ENCODE peak calls at places on chromosomes 16 and 17, in five cellular contexts. R is upper lobe of right lung, B is sigmoid colon, A is adrenal gland, W is brain microvascular endothelial cell. F is an unnamed sample.

GRCh38 chr17:38917259-38917658 is 8.2 kb upstream of the LASP1NB start:
- DNase-seq in R (no peak), A (no peak), W (no peak), B (peak), F (peak)

GRCh38 chr17:6567528-6568185 is 11.3 kb upstream of the PITPNM3 start:
- DNase-seq in A (peak), B (peak), R (peak), W (no peak), F (no peak)

GRCh38 chr16:57962046-57962445 is 8.9 kb downstream of the CNGB1 start:
- DNase-seq in A (no peak), W (no peak), R (no peak), B (no peak), F (no peak)

GRCh38 chr16:53664724-53665345 is 38.8 kb downstream of the RPGRIP1L start:
- DNase-seq in R (no peak), B (no peak), A (no peak), W (peak), F (no peak)

GRCh38 chr17:65850486-65850885 is 289.0 kb upstream of the AXIN2 start:
- DNase-seq in R (no peak), A (no peak), B (no peak), W (peak), F (no peak)

GRCh38 chr17:4908301-4908700 is 5.4 kb upstream of the CHRNE start:
- DNase-seq in A (no peak), R (no peak), W (no peak), B (no peak), F (no peak)

GRCh38 chr17:42378597-42379594 is 9.3 kb downstream of the STAT3 start:
- DNase-seq in A (no peak), R (no peak), W (no peak), B (peak), F (no peak)

GRCh38 chr17:13114601-13115024 is 96.8 kb upstream of the ELAC2 start:
- DNase-seq in R (no peak), W (peak), A (no peak), B (no peak), F (no peak)

GRCh38 chr16:2741168-2741567 is 11.3 kb upstream of the SRRM2 start:
- DNase-seq in R (no peak), B (no peak), A (no peak), W (no peak), F (no peak)

GRCh38 chr17:5770556-5771270 is 186.4 kb upstream of the NLRP1 start:
- DNase-seq in A (no peak), R (no peak), W (no peak), B (no peak), F (no peak)

GRCh38 chr17:53516643-53517042 is 306.1 kb upstream of the KIF2B start:
- DNase-seq in W (no peak), B (no peak), R (no peak), A (no peak), F (no peak)

GRCh38 chr16:69188716-69189115 is 1.8 kb downstream of the SNTB2 start:
- DNase-seq in W (peak), R (no peak), A (no peak), B (peak), F (no peak)

GRCh38 chr16:29913514-29913913 is 12.5 kb downstream of the KCTD13 start:
- DNase-seq in B (no peak), R (peak), W (no peak), A (no peak), F (no peak)

GRCh38 chr17:40314557-40314953 is 5.6 kb downstream of the RARA start:
- DNase-seq in A (peak), B (peak), W (peak), R (peak), F (peak)

GRCh38 chr16:51426276-51426675 is 275.2 kb upstream of the SALL1 start:
- DNase-seq in W (no peak), A (no peak), B (no peak), R (no peak), F (no peak)

GRCh38 chr16:2587891-2588565 is 50.2 kb downstream of the PDPK1 start:
- DNase-seq in B (peak), W (no peak), R (peak), A (no peak), F (peak)

GRCh38 chr16:58127634-58128033 is 1.5 kb downstream of the CFAP20 start:
- DNase-seq in B (no peak), A (no peak), W (no peak), R (no peak), F (no peak)

GRCh38 chr16:54180421-54181359 is 105.9 kb downstream of the IRX3 start:
- DNase-seq in B (no peak), A (no peak), R (no peak), W (no peak), F (no peak)

GRCh38 chr17:7438050-7438614 is 1.2 kb upstream of the FGF11 start:
- DNase-seq in B (no peak), A (peak), R (peak), W (no peak), F (no peak)

GRCh38 chr17:76232342-76232741 is 8.0 kb downstream of the RNF157 start:
- DNase-seq in W (no peak), B (no peak), A (no peak), R (no peak), F (no peak)

GRCh38 chr17:57554826-57555635 is 190.1 kb downstream of the CCDC182 start:
- DNase-seq in R (no peak), W (no peak), A (no peak), B (no peak), F (no peak)

GRCh38 chr17:17782425-17783120 is 54.2 kb downstream of the SREBF1 start:
- DNase-seq in R (no peak), B (no peak), W (no peak), A (no peak), F (no peak)

GRCh38 chr16:12449374-12449773 is 354.3 kb downstream of the CPPED1 start:
- DNase-seq in B (peak), A (no peak), R (no peak), W (no peak), F (no peak)

GRCh38 chr17:6910987-6911603 is 79.6 kb upstream of the TEKT1 start:
- DNase-seq in W (peak), A (no peak), B (no peak), R (no peak), F (no peak)

GRCh38 chr17:76707985-76708807 is 2.6 kb downstream of the MXRA7 start:
- DNase-seq in B (peak), R (no peak), A (peak), W (no peak), F (no peak)

GRCh38 chr16:35639233-35640205 is 2180.1 kb downstream of the TP53TG3F start:
- DNase-seq in R (no peak), B (no peak), W (no peak), A (no peak), F (peak)

GRCh38 chr17:50196826-50197225 is 4.6 kb downstream of the COL1A1 start:
- DNase-seq in B (peak), W (no peak), R (no peak), A (no peak), F (no peak)

GRCh38 chr17:50196036-50196435 is 5.4 kb downstream of the COL1A1 start:
- DNase-seq in B (no peak), A (no peak), W (no peak), R (no peak), F (no peak)

GRCh38 chr17:50192873-50193274 is 8.6 kb downstream of the COL1A1 start:
- DNase-seq in W (no peak), R (no peak), A (no peak), B (no peak), F (no peak)

GRCh38 chr17:50194441-50195195 is 6.8 kb downstream of the COL1A1 start:
- DNase-seq in R (no peak), W (no peak), A (no peak), B (no peak), F (no peak)

DNA sequence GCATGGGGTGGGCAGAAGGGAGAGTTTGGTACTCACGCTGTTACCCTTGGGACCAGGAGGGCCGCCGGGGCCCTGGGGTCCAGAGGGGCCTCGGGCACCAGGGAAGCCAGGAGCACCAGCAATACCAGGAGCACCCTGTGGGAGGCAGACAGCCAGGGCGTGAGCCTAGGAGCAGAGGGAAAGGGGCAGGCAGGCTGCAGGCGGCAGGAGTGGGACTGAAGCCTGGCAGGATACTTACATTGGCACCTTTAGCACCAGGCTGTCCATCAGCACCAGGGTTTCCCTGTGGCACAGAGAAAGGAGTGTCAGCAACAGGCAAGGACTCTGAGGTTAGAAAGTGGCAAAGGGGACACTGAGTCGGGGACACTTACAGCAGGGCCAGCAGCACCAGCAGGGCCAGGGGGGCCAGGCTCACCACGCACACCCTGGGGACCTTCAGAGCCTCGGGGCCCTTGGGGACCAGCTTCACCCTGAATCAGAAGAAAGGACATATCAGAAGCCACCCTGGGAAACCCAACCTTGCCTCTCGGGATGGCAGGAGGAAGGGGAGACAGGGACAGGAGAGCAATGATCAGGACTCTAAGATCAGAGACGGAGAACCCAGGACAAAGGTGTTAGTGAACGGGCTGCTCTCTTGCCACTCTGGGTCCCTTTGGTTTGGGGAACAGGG is 6.1 kb downstream of the COL1A1 start:
- DNase-seq in B (no peak), A (no peak), R (no peak), W (no peak), F (no peak)
- TF ChIP-seq CTCF in B (no peak), A (peak), R (no peak), W (peak), F (no peak)

GRCh38 chr17:19805006-19805405 is 56.9 kb upstream of the ALDH3A1 start:
- DNase-seq in B (no peak), W (no peak), A (no peak), R (no peak), F (no peak)
- H3K27ac ChIP-seq in B (no peak), W (no peak), A (no peak), R (no peak), F (no peak)

DNA sequence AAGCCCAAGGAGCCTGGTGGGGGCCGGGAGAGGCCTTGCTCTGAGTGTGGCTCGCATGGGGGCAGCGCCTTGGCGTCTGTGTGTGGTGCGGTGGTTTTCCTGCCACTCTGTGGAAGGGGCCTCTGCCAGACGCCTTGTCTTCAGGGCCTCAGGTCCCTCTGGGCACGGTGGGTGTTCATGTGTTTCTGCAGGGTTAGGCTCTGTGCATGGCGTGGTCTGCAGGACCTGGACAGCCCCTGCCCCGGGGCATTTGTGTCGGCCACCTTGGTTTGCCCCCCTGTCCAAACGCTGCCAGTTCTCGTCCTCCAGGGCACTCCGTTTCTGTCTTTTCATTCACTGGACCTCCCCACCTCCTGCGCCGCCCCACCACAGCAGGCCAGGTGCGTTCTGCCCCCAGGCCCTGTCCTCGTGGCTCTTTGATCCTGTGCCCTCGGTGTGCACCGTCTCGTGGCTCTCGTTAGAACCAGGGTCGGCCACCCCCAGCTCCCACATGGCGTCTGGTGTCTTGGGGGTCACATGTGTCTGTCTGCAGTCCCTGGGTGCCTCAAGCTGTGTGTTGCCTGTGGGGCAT is 43.7 kb upstream of the ZNF750 start:
- DNase-seq in B (no peak), A (no peak), R (no peak), W (no peak), F (no peak)
- TF ChIP-seq CTCF in B (no peak), A (no peak), R (no peak), W (no peak), F (no peak)

GRCh38 chr17:63696381-63696961 is 3.5 kb downstream of the LIMD2 start:
- DNase-seq in W (no peak), B (no peak), R (no peak), A (peak), F (no peak)
- H3K27ac ChIP-seq in W (no peak), B (peak), R (peak), A (no peak), F (no peak)

GRCh38 chr17:80191192-80191591 is 21.4 kb downstream of the CARD14 start:
- DNase-seq in R (no peak), A (no peak), B (no peak), W (no peak), F (no peak)
- TF ChIP-seq CTCF in R (no peak), A (no peak), B (no peak), W (no peak), F (no peak)

DNA sequence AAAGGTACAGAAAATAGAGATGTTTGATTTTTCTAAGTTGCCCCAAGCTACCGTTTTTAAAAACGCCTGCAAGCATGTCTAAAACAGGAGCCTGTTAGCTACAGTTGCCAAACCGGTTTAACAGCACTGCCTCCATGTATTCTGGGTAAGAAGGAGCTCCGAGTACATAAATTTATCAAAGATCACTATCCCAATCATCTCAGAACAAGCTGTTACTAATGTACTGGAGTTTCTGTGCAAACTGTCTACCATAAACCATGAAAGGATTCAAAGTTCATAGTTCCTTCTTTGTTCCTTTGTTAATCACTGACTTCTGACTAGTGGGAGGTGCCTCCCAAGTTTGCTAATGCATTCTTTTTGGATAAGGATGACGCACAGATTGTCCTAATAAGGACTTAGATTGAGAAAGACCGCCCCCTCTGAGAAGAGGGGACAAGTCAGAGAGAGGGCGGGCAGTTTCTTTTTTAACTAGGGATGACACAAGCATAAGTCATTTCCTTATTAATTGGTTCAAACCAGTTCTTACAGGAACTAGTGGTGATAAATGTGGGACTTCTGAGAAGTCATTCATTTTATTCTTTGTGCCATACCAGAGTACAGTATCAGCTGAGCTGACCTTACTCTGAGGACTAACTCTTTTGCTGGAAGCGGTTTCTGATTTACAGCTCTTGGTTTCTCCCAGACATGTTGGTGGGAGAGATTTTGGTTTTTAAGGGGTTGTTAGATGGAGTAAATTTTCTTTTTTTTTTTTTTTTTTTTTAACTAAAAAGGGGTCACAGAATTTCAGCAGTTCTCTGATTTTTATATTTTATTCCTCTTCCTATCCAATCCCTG is 55.2 kb downstream of the TUBD1 start:
- DNase-seq in W (peak), R (no peak), A (peak), B (peak), F (peak)
- H3K27ac ChIP-seq in W (peak), R (peak), A (peak), B (peak), F (peak)

GRCh38 chr17:48028736-48029135 is 8.9 kb downstream of the COPZ2 start:
- DNase-seq in B (no peak), R (no peak), A (no peak), W (no peak), F (no peak)
- TF ChIP-seq CTCF in B (no peak), R (no peak), A (no peak), W (no peak), F (no peak)

F was measured in coronary artery.